ENCODE peak calls at places on chromosomes 5 and 9, in seven cellular contexts. B, K, H, I, O, L and F are unnamed samples.

GRCh38 chr9:105503873-105504272 is 54.1 kb upstream of the FKTN start:
- DNase-seq in B (peak; percentile 19), K (no peak), H (no peak), I (no peak), O (peak; percentile 31), L (no peak), F (no peak)

GRCh38 chr5:71978216-71978615 is 129.1 kb upstream of the MAP1B start:
- DNase-seq in B (no peak), K (no peak), H (no peak), I (no peak), O (no peak), L (no peak), F (no peak)

GRCh38 chr9:136799854-136800657 is 3.9 kb downstream of the CCDC183 start:
- DNase-seq in B (peak; percentile 24), K (no peak), H (peak; percentile 93), I (peak; percentile 60), O (peak; percentile 44), L (peak; percentile 69), F (peak; percentile 95)

GRCh38 chr9:24210641-24211040 is 335.1 kb downstream of the IZUMO3 start:
- DNase-seq in B (no peak), K (no peak), H (no peak), I (no peak), O (no peak), L (no peak), F (no peak)

GRCh38 chr9:127966416-127967150 is 14.2 kb downstream of the EEIG1 start:
- DNase-seq in B (no peak), K (no peak), H (peak; percentile 67), I (no peak), O (no peak), L (no peak), F (no peak)

GRCh38 chr9:35110327-35110758 is 5.3 kb downstream of the ATOSB start:
- DNase-seq in B (peak; percentile 43), K (peak; percentile 91), H (no peak), I (no peak), O (peak; percentile 44), L (peak; percentile 57), F (peak; percentile 9)

GRCh38 chr9:6645153-6646027 is at the start of gene GLDC:
- DNase-seq in B (no peak), K (peak; percentile 66), H (peak; percentile 7), I (peak; percentile 79), O (no peak), L (peak; percentile 38), F (peak; percentile 60)

GRCh38 chr9:128528445-128529160 is 23.8 kb upstream of the SPTAN1 start:
- DNase-seq in B (peak; percentile 20), K (no peak), H (no peak), I (no peak), O (peak; percentile 9), L (no peak), F (no peak)

GRCh38 chr5:172172912-172173591 is 15.0 kb downstream of the STK10 start:
- DNase-seq in B (no peak), K (no peak), H (no peak), I (no peak), O (no peak), L (no peak), F (no peak)

GRCh38 chr9:74570879-74571512 is 73.9 kb downstream of the RORB start:
- DNase-seq in B (peak; percentile 40), K (no peak), H (no peak), I (peak; percentile 16), O (peak; percentile 54), L (no peak), F (peak; percentile 43)

GRCh38 chr5:43649256-43649655 is 46.3 kb downstream of the NNT start:
- DNase-seq in B (peak; percentile 88), K (no peak), H (no peak), I (no peak), O (peak; percentile 75), L (no peak), F (no peak)

GRCh38 chr5:55003432-55004065 is 18.2 kb upstream of the ESM1 start:
- DNase-seq in B (no peak), K (no peak), H (no peak), I (no peak), O (no peak), L (no peak), F (no peak)

GRCh38 chr9:119313846-119314245 is 55.4 kb downstream of the BRINP1 start:
- DNase-seq in B (no peak), K (no peak), H (no peak), I (no peak), O (no peak), L (no peak), F (no peak)
- H3K4me1 ChIP-seq in B (no peaks in the 10 kb centered on the region), K (no peaks in the 10 kb centered on the region), H (no peaks in the 10 kb centered on the region), I (no peaks in the 10 kb centered on the region), O (no peaks in the 10 kb centered on the region), L (no peaks in the 10 kb centered on the region), F (peaks cover 4% of the 10 kb centered on the region)

GRCh38 chr9:129864991-129865647 is 29.9 kb downstream of the USP20 start:
- DNase-seq in B (no peak), K (no peak), H (no peak), I (no peak), O (no peak), L (no peak), F (no peak)
- H3K4me3 ChIP-seq in B (no peak overlapping the region), K (no peak overlapping the region), H (no peak overlapping the region), I (no peak overlapping the region), O (no peak overlapping the region), L (no peak overlapping the region), F (no peak overlapping the region)

DNA sequence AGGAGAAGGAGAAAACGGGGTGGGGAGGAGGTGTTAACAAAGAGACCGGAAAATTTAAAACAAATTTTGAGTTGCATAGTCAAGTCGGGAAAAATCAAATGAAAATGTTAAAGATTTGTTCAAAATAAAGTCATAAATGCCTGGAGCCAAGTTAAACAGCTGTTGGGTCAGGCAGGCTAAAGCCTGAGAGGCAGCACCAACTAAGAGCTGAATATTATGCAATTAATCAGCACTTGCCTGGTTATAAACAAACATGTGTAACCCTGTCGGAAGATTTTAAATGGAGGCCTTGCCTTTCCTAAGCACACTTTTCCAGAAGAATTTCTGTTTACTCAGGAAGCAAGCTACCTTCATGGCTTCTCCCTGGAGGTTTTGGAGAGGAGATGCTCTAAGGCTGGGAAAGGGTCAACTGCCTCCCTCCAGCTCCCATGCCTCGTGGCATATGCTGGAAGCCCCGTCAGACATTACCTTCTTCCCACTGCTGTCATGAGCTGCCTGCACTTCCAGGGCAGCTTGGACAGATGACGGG is 270.6 kb downstream of the DMRT2 start:
- DNase-seq in B (no peak), K (no peak), H (no peak), I (no peak), O (no peak), L (no peak), F (no peak)
- H3K4me1 ChIP-seq in B (no peaks in the 10 kb centered on the region), K (no peaks in the 10 kb centered on the region), H (no peaks in the 10 kb centered on the region), I (no peaks in the 10 kb centered on the region), O (no peaks in the 10 kb centered on the region), L (no peaks in the 10 kb centered on the region), F (no peaks in the 10 kb centered on the region)

GRCh38 chr5:122295138-122295537 is 16.9 kb upstream of the SNCAIP start:
- DNase-seq in B (no peak), K (no peak), H (no peak), I (peak; percentile 18), O (no peak), L (no peak), F (no peak)
- H3K4me3 ChIP-seq in B (no peak overlapping the region), K (no peak overlapping the region), H (no peak overlapping the region), I (no peak overlapping the region), O (no peak overlapping the region), L (no peak overlapping the region), F (no peak overlapping the region)

GRCh38 chr9:21580636-21581353 is 98.7 kb upstream of the IFNE start:
- DNase-seq in B (no peak), K (no peak), H (peak; percentile 34), I (no peak), O (no peak), L (no peak), F (no peak)
- H3K4me1 ChIP-seq in B (peaks cover 9% of the 10 kb centered on the region), K (no peaks in the 10 kb centered on the region), H (no peaks in the 10 kb centered on the region), I (peaks cover 100% of the 10 kb centered on the region), O (peaks cover 9% of the 10 kb centered on the region), L (no peaks in the 10 kb centered on the region), F (no peaks in the 10 kb centered on the region)

GRCh38 chr9:72897069-72897649 is 55.7 kb downstream of the ALDH1A1 start:
- DNase-seq in B (no peak), K (no peak), H (no peak), I (no peak), O (no peak), L (no peak), F (no peak)

GRCh38 chr9:72896439-72896838 is 56.4 kb downstream of the ALDH1A1 start:
- DNase-seq in B (no peak), K (no peak), H (no peak), I (no peak), O (no peak), L (no peak), F (no peak)

GRCh38 chr9:72899734-72900477 is 52.9 kb downstream of the ALDH1A1 start:
- DNase-seq in B (no peak), K (no peak), H (no peak), I (no peak), O (no peak), L (no peak), F (no peak)

GRCh38 chr9:72898784-72899733 is 53.8 kb downstream of the ALDH1A1 start:
- DNase-seq in B (no peak), K (no peak), H (no peak), I (no peak), O (no peak), L (no peak), F (no peak)

DNA sequence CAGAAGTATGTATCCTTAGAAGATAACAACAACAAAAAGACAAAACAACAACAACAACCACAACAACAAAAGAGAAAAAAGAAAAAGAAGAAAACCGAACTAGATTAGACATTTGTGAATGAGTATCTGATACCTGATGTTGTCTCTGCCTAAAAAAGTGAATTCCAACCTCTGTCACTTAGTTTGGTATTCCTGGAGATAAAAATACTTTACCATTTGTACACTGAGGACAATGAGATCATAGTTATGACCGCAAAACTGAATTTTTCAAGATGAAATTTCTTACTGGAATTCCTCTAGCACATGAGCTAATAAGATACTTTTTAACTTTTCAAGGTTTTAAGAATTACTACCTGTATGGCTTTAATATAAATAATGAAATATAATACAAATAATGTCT is 54.5 kb downstream of the ALDH1A1 start:
- DNase-seq in B (no peak), K (no peak), H (no peak), I (no peak), O (no peak), L (no peak), F (no peak)
- H3K4me3 ChIP-seq in B (no peak overlapping the region), K (no peak overlapping the region), H (no peak overlapping the region), I (no peak overlapping the region), O (no peak overlapping the region), L (no peak overlapping the region), F (no peak overlapping the region)

GRCh38 chr9:133003671-133004090 is 25.2 kb downstream of the GFI1B start:
- DNase-seq in B (no peak), K (no peak), H (no peak), I (no peak), O (no peak), L (no peak), F (no peak)
- H3K4me1 ChIP-seq in B (no peaks in the 10 kb centered on the region), K (no peaks in the 10 kb centered on the region), H (no peaks in the 10 kb centered on the region), I (no peaks in the 10 kb centered on the region), O (no peaks in the 10 kb centered on the region), L (no peaks in the 10 kb centered on the region), F (no peaks in the 10 kb centered on the region)

DNA sequence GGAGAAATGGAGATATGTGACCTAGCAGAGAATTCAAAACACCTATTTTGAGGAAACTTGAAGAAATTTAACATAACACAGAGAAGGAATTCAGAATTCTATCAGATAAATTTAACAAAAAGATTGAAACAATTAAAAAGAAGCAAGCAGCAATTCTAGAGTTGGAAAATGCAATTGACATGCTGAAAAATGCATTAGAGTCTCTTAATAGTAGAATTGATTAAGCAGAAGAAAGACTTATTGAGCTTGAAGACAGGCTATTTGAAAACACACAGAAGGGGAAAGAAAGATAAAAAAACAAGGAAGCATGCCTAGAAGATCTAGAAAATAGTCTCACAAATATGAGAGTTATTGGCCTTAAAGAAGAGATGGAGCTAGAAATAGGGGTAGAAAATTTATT is 87.8 kb upstream of the SLC1A1 start:
- DNase-seq in B (no peak), K (no peak), H (no peak), I (no peak), O (no peak), L (no peak), F (no peak)
- H3K4me3 ChIP-seq in B (no peak overlapping the region), K (no peak overlapping the region), H (no peak overlapping the region), I (no peak overlapping the region), O (no peak overlapping the region), L (no peak overlapping the region), F (no peak overlapping the region)